ENCODE peak calls at places on chromosome 9, in seven cellular contexts. E, P, T, V, S, J and N are unnamed samples.
A peak's percentile ranks its signal among the peaks of the same experiment; 100 is the strongest.

GRCh38 chr9:111621895-111622480 is 9.1 kb upstream of the DNAJC25 start:
- DNase-seq in E (peak; percentile 84), P (peak; percentile 62), T (no peak), V (no peak), S (no peak), J (peak; percentile 49), N (no peak)

GRCh38 chr9:127981559-127982121 is 851 bp upstream of the EEIG1 start:
- DNase-seq in E (no peak), P (no peak), T (no peak), V (no peak), S (no peak), J (no peak), N (no peak)

GRCh38 chr9:26789959-26790358 is 102.6 kb downstream of the CAAP1 start:
- DNase-seq in E (no peak), P (no peak), T (no peak), V (no peak), S (no peak), J (no peak), N (no peak)

GRCh38 chr9:123364241-123364824 is 8.3 kb downstream of the CRB2 start:
- DNase-seq in E (no peak), P (no peak), T (peak; percentile 20), V (no peak), S (no peak), J (no peak), N (no peak)

GRCh38 chr9:124855944-124856773 is 2.9 kb downstream of the WDR38 start:
- DNase-seq in E (peak; percentile 38), P (no peak), T (no peak), V (no peak), S (no peak), J (no peak), N (no peak)

GRCh38 chr9:130962418-130963316 is 23.6 kb upstream of the FIBCD1 start:
- DNase-seq in E (no peak), P (no peak), T (no peak), V (no peak), S (peak; percentile 83), J (no peak), N (peak; percentile 95)

GRCh38 chr9:22129134-22129533 is 120.0 kb upstream of the CDKN2B start:
- DNase-seq in E (no peak), P (no peak), T (no peak), V (no peak), S (no peak), J (no peak), N (no peak)

GRCh38 chr9:71743217-71743705 is 25.1 kb downstream of the CEMIP2 start:
- DNase-seq in E (no peak), P (no peak), T (no peak), V (no peak), S (no peak), J (no peak), N (no peak)

GRCh38 chr9:79883073-79883645 is 311.4 kb downstream of the TLE4 start:
- DNase-seq in E (peak; percentile 12), P (no peak), T (no peak), V (no peak), S (no peak), J (no peak), N (no peak)

GRCh38 chr9:32551491-32552049 is 557 bp upstream of the SMIM27 start:
- DNase-seq in E (peak; percentile 61), P (no peak), T (peak; percentile 46), V (no peak), S (no peak), J (peak; percentile 43), N (no peak)

GRCh38 chr9:137126786-137127185 is 12.2 kb upstream of the GRIN1 start:
- DNase-seq in E (peak; percentile 11), P (no peak), T (no peak), V (no peak), S (no peak), J (no peak), N (no peak)

GRCh38 chr9:37329576-37329975 is 92.9 kb upstream of the GRHPR start:
- DNase-seq in E (peak; percentile 32), P (no peak), T (no peak), V (no peak), S (no peak), J (peak; percentile 29), N (no peak)

GRCh38 chr9:127705577-127706215 is 1.1 kb upstream of the CFAP157 start:
- DNase-seq in E (no peak), P (no peak), T (no peak), V (no peak), S (no peak), J (no peak), N (no peak)

GRCh38 chr9:135561391-135562234 is at the start of gene PAEP:
- DNase-seq in E (no peak), P (no peak), T (no peak), V (no peak), S (no peak), J (no peak), N (no peak)

GRCh38 chr9:125758986-125759811 is 12.0 kb downstream of the PBX3 start:
- DNase-seq in E (peak; percentile 75), P (no peak), T (no peak), V (peak; percentile 56), S (no peak), J (no peak), N (no peak)

GRCh38 chr9:137226338-137227056 is 805 bp upstream of the RNF224 start:
- DNase-seq in E (no peak), P (no peak), T (no peak), V (no peak), S (no peak), J (no peak), N (no peak)

GRCh38 chr9:81560851-81561732 is 128.3 kb downstream of the TLE1 start:
- DNase-seq in E (no peak), P (no peak), T (no peak), V (no peak), S (no peak), J (no peak), N (no peak)

GRCh38 chr9:563200-563599 is 278.3 kb upstream of the DMRT1 start:
- DNase-seq in E (no peak), P (no peak), T (no peak), V (no peak), S (no peak), J (no peak), N (no peak)

GRCh38 chr9:91750343-91750742 is 199.7 kb downstream of the ROR2 start:
- DNase-seq in E (no peak), P (no peak), T (no peak), V (no peak), S (no peak), J (no peak), N (no peak)

GRCh38 chr9:17315341-17315740 is 180.5 kb downstream of the CNTLN start:
- DNase-seq in E (no peak), P (no peak), T (no peak), V (no peak), S (no peak), J (no peak), N (no peak)

GRCh38 chr9:105449081-105449480 is 1.2 kb downstream of the FSD1L start:
- DNase-seq in E (no peak), P (no peak), T (no peak), V (no peak), S (no peak), J (no peak), N (no peak)

GRCh38 chr9:15231788-15232635 is 75.0 kb downstream of the TTC39B start:
- DNase-seq in E (peak; percentile 21), P (no peak), T (no peak), V (no peak), S (no peak), J (peak; percentile 6), N (no peak)

GRCh38 chr9:20570756-20571155 is 51.5 kb downstream of the MLLT3 start:
- DNase-seq in E (no peak), P (no peak), T (no peak), V (no peak), S (no peak), J (no peak), N (no peak)

GRCh38 chr9:121612511-121612998 is 38.9 kb upstream of the DAB2IP start:
- DNase-seq in E (no peak), P (no peak), T (no peak), V (peak; percentile 59), S (no peak), J (no peak), N (no peak)